ENCODE peak calls at places on chromosomes 3 and 15, in six cellular contexts. N is activated CD8-positive, alpha-beta T cell treated with anti-CD3 and anti-CD28 coated beads for 36 hours; L is GM04504; S is upper lobe of right lung; T is Right ventricle myocardium superior; V is activated gamma-delta T cell treated with Interleukin-2 at 50 U/mL for 16 hours. D is an unnamed sample.

GRCh38 chr15:93088200-93088980 is 621 bp downstream of the RGMA start:
- DNase-seq in N (peak; percentile 33), T (peak; percentile 66), L (no peak), V (no peak), S (peak; percentile 70), D (peak; percentile 77)

GRCh38 chr3:178705925-178706324 is 169.7 kb downstream of the KCNMB2 start:
- DNase-seq in T (no peak), L (peak; percentile 15), V (no peak), S (no peak), N (no peak), D (no peak)

GRCh38 chr3:185651971-185652370 is 65.9 kb downstream of the SENP2 start:
- DNase-seq in L (no peak), S (no peak), N (no peak), V (no peak), T (no peak), D (peak; percentile 55)

GRCh38 chr3:178342111-178342510 is 194.1 kb upstream of the KCNMB2 start:
- DNase-seq in T (no peak), V (no peak), L (no peak), S (no peak), N (no peak), D (no peak)

GRCh38 chr15:72285927-72286516 is 13.7 kb upstream of the PARP6 start:
- DNase-seq in T (peak; percentile 56), L (no peak), V (peak; percentile 47), S (peak; percentile 82), N (peak; percentile 56), D (no peak)

GRCh38 chr15:60773893-60774292 is 295.0 kb upstream of the ICE2 start:
- DNase-seq in V (no peak), N (no peak), T (no peak), L (no peak), S (no peak), D (no peak)

GRCh38 chr3:38640661-38641441 is 8.6 kb downstream of the SCN5A start:
- DNase-seq in S (peak; percentile 44), N (no peak), L (no peak), T (no peak), V (no peak), D (peak; percentile 46)

GRCh38 chr3:147653309-147653923 is 244.3 kb downstream of the ZIC1 start:
- DNase-seq in L (no peak), S (no peak), T (no peak), N (no peak), V (no peak), D (no peak)

GRCh38 chr3:193945126-193945525 is 190.8 kb upstream of the HES1 start:
- DNase-seq in N (no peak), L (no peak), S (no peak), V (no peak), T (no peak), D (no peak)

GRCh38 chr3:123535580-123535979 is 49.3 kb downstream of the HACD2 start:
- DNase-seq in S (no peak), V (no peak), T (no peak), N (no peak), L (peak; percentile 73), D (no peak)

GRCh38 chr3:194536883-194537637 is 50.3 kb upstream of the ATP13A3 start:
- DNase-seq in S (no peak), T (peak; percentile 53), N (no peak), L (no peak), V (no peak), D (peak; percentile 75)

GRCh38 chr15:90685688-90686434 is 31.3 kb upstream of the BLM start:
- DNase-seq in L (no peak), T (no peak), S (no peak), V (no peak), N (no peak), D (no peak)

GRCh38 chr3:166444336-166444735 is 607.1 kb upstream of the BCHE start:
- DNase-seq in N (no peak), S (no peak), L (no peak), V (no peak), T (no peak), D (no peak)

D was measured in sigmoid colon.